ENCODE peak calls at places on chromosomes 11 and 22, in seven cellular contexts. E is activated naive CD4-positive, alpha-beta T cell treated with Interleukin-2 at 50 U/mL for 16 hours; A is SHP77; B is GM12865; C is chondrocyte; F is HCT116; W is fibroblast of the conjunctiva. X is an unnamed sample.

GRCh38 chr11:78548911-78549572 is 25.6 kb downstream of the NARS2 start:
- DNase-seq in E (no peak), A (no peak), B (no peak), C (no peak), F (no peak), W (no peak), X (no peak)

GRCh38 chr11:126307706-126308105 is 3.8 kb downstream of the DCPS start:
- DNase-seq in E (no peak), A (peak), B (peak), C (no peak), F (no peak), W (peak), X (peak)

GRCh38 chr11:17490232-17490631 is 13.6 kb upstream of the ABCC8 start:
- DNase-seq in E (no peak), A (no peak), B (no peak), C (no peak), F (no peak), W (no peak), X (no peak)

GRCh38 chr22:30865656-30866055 is 102.9 kb downstream of the MORC2 start:
- DNase-seq in E (no peak), A (no peak), B (no peak), C (no peak), F (no peak), W (no peak), X (no peak)

GRCh38 chr11:76625787-76626186 is 44.8 kb downstream of the LRRC32 start:
- DNase-seq in E (no peak), A (no peak), B (no peak), C (no peak), F (no peak), W (no peak), X (no peak)

GRCh38 chr11:67111261-67111660 is 7.8 kb upstream of the KDM2A start:
- DNase-seq in E (no peak), A (no peak), B (no peak), C (no peak), F (no peak), W (peak), X (no peak)

GRCh38 chr22:17213976-17214375 is 5.3 kb downstream of the ADA2 start:
- DNase-seq in E (peak), A (peak), B (peak), C (no peak), F (peak), W (no peak), X (peak)

GRCh38 chr22:50329236-50329635 is 2.4 kb upstream of the DENND6B start:
- DNase-seq in E (no peak), A (no peak), B (no peak), C (no peak), F (no peak), W (no peak), X (no peak)

GRCh38 chr11:125871391-125872137 is 15.9 kb upstream of the HYLS1 start:
- DNase-seq in E (peak), A (peak), B (peak), C (no peak), F (peak), W (peak), X (peak)

GRCh38 chr11:134958870-134959269 is 546.8 kb upstream of the B3GAT1 start:
- DNase-seq in E (no peak), A (no peak), B (no peak), C (no peak), F (no peak), W (no peak), X (no peak)

GRCh38 chr11:64180871-64181270 is 5.1 kb upstream of the STIP1 start:
- DNase-seq in E (no peak), A (no peak), B (no peak), C (no peak), F (no peak), W (no peak), X (no peak)

GRCh38 chr11:16787035-16787744 is 48.7 kb downstream of the C11orf58 start:
- DNase-seq in E (no peak), A (no peak), B (no peak), C (no peak), F (no peak), W (no peak), X (no peak)

GRCh38 chr11:69010964-69011623 is 2.0 kb downstream of the MRGPRF start:
- DNase-seq in E (peak), A (no peak), B (no peak), C (peak), F (peak), W (peak), X (peak)